ENCODE peak calls at places on chromosomes 2 and 18, in seven cellular contexts. One of them, this sample, is unnamed.

GRCh38 chr2:23273786-23274185 is 111.2 kb upstream of the KLHL29 start:
- DNase-seq in stomach: no peak
- DNase-seq in MV-4-11: no peak
- DNase-seq in stimulated activated CD4-positive, alpha-beta T cell treated with anti-CD3 and anti-CD28 coated beads, Interleukin-2, amount 100 ng/mL, for 24 hours: no peak
- DNase-seq in effector CD4-positive, alpha-beta T cell: no peak
- DNase-seq in AG08396: no peak
- DNase-seq in glomerular endothelial cell: no peak
- DNase-seq in this sample: no peak

GRCh38 chr18:8151176-8151575 is 458.1 kb upstream of the RAB12 start:
- DNase-seq in AG08396: no peak
- DNase-seq in MV-4-11: no peak
- DNase-seq in stomach: no peak
- DNase-seq in glomerular endothelial cell: no peak
- DNase-seq in stimulated activated CD4-positive, alpha-beta T cell treated with anti-CD3 and anti-CD28 coated beads, Interleukin-2, amount 100 ng/mL, for 24 hours: no peak
- DNase-seq in effector CD4-positive, alpha-beta T cell: no peak
- DNase-seq in this sample: no peak

GRCh38 chr2:25620711-25621110 is 52.7 kb downstream of the DTNB start:
- DNase-seq in effector CD4-positive, alpha-beta T cell: no peak
- DNase-seq in stomach: no peak
- DNase-seq in glomerular endothelial cell: no peak
- DNase-seq in MV-4-11: no peak
- DNase-seq in AG08396: no peak
- DNase-seq in stimulated activated CD4-positive, alpha-beta T cell treated with anti-CD3 and anti-CD28 coated beads, Interleukin-2, amount 100 ng/mL, for 24 hours: no peak
- DNase-seq in this sample: no peak

GRCh38 chr2:50535971-50536759 is 495.8 kb downstream of the NRXN1 start:
- DNase-seq in effector CD4-positive, alpha-beta T cell: no peak
- DNase-seq in stomach: no peak
- DNase-seq in MV-4-11: no peak
- DNase-seq in AG08396: no peak
- DNase-seq in glomerular endothelial cell: no peak
- DNase-seq in stimulated activated CD4-positive, alpha-beta T cell treated with anti-CD3 and anti-CD28 coated beads, Interleukin-2, amount 100 ng/mL, for 24 hours: no peak
- DNase-seq in this sample: no peak

GRCh38 chr2:75548036-75548573 is 12.6 kb downstream of the EVA1A start:
- DNase-seq in stomach: peak; percentile 30
- DNase-seq in MV-4-11: no peak
- DNase-seq in glomerular endothelial cell: no peak
- DNase-seq in effector CD4-positive, alpha-beta T cell: no peak
- DNase-seq in AG08396: no peak
- DNase-seq in stimulated activated CD4-positive, alpha-beta T cell treated with anti-CD3 and anti-CD28 coated beads, Interleukin-2, amount 100 ng/mL, for 24 hours: no peak
- DNase-seq in this sample: no peak

GRCh38 chr2:118048396-118048795 is 34.5 kb upstream of the CCDC93 start:
- DNase-seq in stomach: no peak
- DNase-seq in MV-4-11: no peak
- DNase-seq in stimulated activated CD4-positive, alpha-beta T cell treated with anti-CD3 and anti-CD28 coated beads, Interleukin-2, amount 100 ng/mL, for 24 hours: no peak
- DNase-seq in effector CD4-positive, alpha-beta T cell: no peak
- DNase-seq in glomerular endothelial cell: no peak
- DNase-seq in AG08396: no peak
- DNase-seq in this sample: no peak

GRCh38 chr18:55839350-55839749 is 251.4 kb upstream of the TCF4 start:
- DNase-seq in effector CD4-positive, alpha-beta T cell: no peak
- DNase-seq in AG08396: peak; percentile 28
- DNase-seq in stomach: no peak
- DNase-seq in glomerular endothelial cell: no peak
- DNase-seq in MV-4-11: peak; percentile 97
- DNase-seq in stimulated activated CD4-positive, alpha-beta T cell treated with anti-CD3 and anti-CD28 coated beads, Interleukin-2, amount 100 ng/mL, for 24 hours: no peak
- DNase-seq in this sample: no peak

GRCh38 chr2:218431878-218432277 is 13.0 kb downstream of the VIL1 start:
- DNase-seq in stomach: no peak
- DNase-seq in AG08396: no peak
- DNase-seq in MV-4-11: no peak
- DNase-seq in glomerular endothelial cell: no peak
- DNase-seq in stimulated activated CD4-positive, alpha-beta T cell treated with anti-CD3 and anti-CD28 coated beads, Interleukin-2, amount 100 ng/mL, for 24 hours: no peak
- DNase-seq in effector CD4-positive, alpha-beta T cell: no peak
- DNase-seq in this sample: no peak

GRCh38 chr2:50345691-50346090 is 686.2 kb downstream of the NRXN1 start:
- DNase-seq in stomach: no peak
- DNase-seq in MV-4-11: peak; percentile 33
- DNase-seq in AG08396: no peak
- DNase-seq in effector CD4-positive, alpha-beta T cell: no peak
- DNase-seq in glomerular endothelial cell: no peak
- DNase-seq in stimulated activated CD4-positive, alpha-beta T cell treated with anti-CD3 and anti-CD28 coated beads, Interleukin-2, amount 100 ng/mL, for 24 hours: no peak
- DNase-seq in this sample: no peak

GRCh38 chr2:196849895-196850294 is 40.7 kb upstream of the C2orf66 start:
- DNase-seq in MV-4-11: no peak
- DNase-seq in stimulated activated CD4-positive, alpha-beta T cell treated with anti-CD3 and anti-CD28 coated beads, Interleukin-2, amount 100 ng/mL, for 24 hours: no peak
- DNase-seq in stomach: no peak
- DNase-seq in effector CD4-positive, alpha-beta T cell: no peak
- DNase-seq in AG08396: peak; percentile 36
- DNase-seq in glomerular endothelial cell: no peak
- DNase-seq in this sample: peak; percentile 2

GRCh38 chr2:190695739-190696138 is 46.9 kb downstream of the NAB1 start:
- DNase-seq in glomerular endothelial cell: no peak
- DNase-seq in effector CD4-positive, alpha-beta T cell: no peak
- DNase-seq in AG08396: no peak
- DNase-seq in MV-4-11: no peak
- DNase-seq in stimulated activated CD4-positive, alpha-beta T cell treated with anti-CD3 and anti-CD28 coated beads, Interleukin-2, amount 100 ng/mL, for 24 hours: peak; percentile 50
- DNase-seq in stomach: no peak
- DNase-seq in this sample: no peak

GRCh38 chr18:63850010-63850409 is 37.5 kb upstream of the SERPINB2 start:
- DNase-seq in stimulated activated CD4-positive, alpha-beta T cell treated with anti-CD3 and anti-CD28 coated beads, Interleukin-2, amount 100 ng/mL, for 24 hours: no peak
- DNase-seq in stomach: no peak
- DNase-seq in MV-4-11: peak; percentile 73
- DNase-seq in AG08396: peak; percentile 27
- DNase-seq in glomerular endothelial cell: no peak
- DNase-seq in effector CD4-positive, alpha-beta T cell: no peak
- DNase-seq in this sample: no peak

GRCh38 chr2:216775043-216775453 is 79.7 kb upstream of the IGFBP5 start:
- DNase-seq in stomach: no peak
- DNase-seq in stimulated activated CD4-positive, alpha-beta T cell treated with anti-CD3 and anti-CD28 coated beads, Interleukin-2, amount 100 ng/mL, for 24 hours: no peak
- DNase-seq in MV-4-11: peak; percentile 95
- DNase-seq in AG08396: peak; percentile 89
- DNase-seq in glomerular endothelial cell: no peak
- DNase-seq in effector CD4-positive, alpha-beta T cell: no peak
- DNase-seq in this sample: no peak

GRCh38 chr2:203340791-203341487 is 12.7 kb downstream of the ABI2 start:
- DNase-seq in glomerular endothelial cell: peak; percentile 77
- DNase-seq in MV-4-11: no peak
- DNase-seq in effector CD4-positive, alpha-beta T cell: no peak
- DNase-seq in stimulated activated CD4-positive, alpha-beta T cell treated with anti-CD3 and anti-CD28 coated beads, Interleukin-2, amount 100 ng/mL, for 24 hours: no peak
- DNase-seq in AG08396: peak; percentile 64
- DNase-seq in stomach: no peak
- DNase-seq in this sample: no peak